ENCODE peak calls at places on chromosomes 5 and 9, in four cellular contexts. C is AG09319, Z is nephron progenitor cell, M is neural crest cell. E is an unnamed sample.

GRCh38 chr5:109844695-109845094 is 155.0 kb downstream of the MAN2A1 start:
- DNase-seq in Z (no peak), C (no peak), M (no peak), E (no peak)

GRCh38 chr5:142253938-142254895 is 70.6 kb downstream of the SPRY4 start:
- DNase-seq in M (no peak), Z (no peak), C (peak), E (no peak)

GRCh38 chr5:424259-425110 is 18.5 kb upstream of the EXOC3 start:
- DNase-seq in C (no peak), Z (no peak), M (no peak), E (no peak)

GRCh38 chr9:124281934-124282351 is 24.2 kb downstream of the NEK6 start:
- DNase-seq in C (no peak), Z (no peak), M (no peak), E (no peak)

GRCh38 chr9:100554935-100555401 is 22.9 kb upstream of the CAVIN4 start:
- DNase-seq in Z (no peak), C (no peak), M (no peak), E (no peak)

GRCh38 chr5:9033524-9033923 is 512.4 kb downstream of the SEMA5A start:
- DNase-seq in C (no peak), M (no peak), Z (no peak), E (no peak)

GRCh38 chr5:111670826-111671492 is 86.0 kb downstream of the NREP start:
- DNase-seq in Z (no peak), C (no peak), M (no peak), E (no peak)

GRCh38 chr9:123355761-123356520 is at the start of gene CRB2:
- DNase-seq in Z (peak), M (peak), C (no peak), E (peak)

GRCh38 chr5:1320436-1321344 is 24.2 kb downstream of the CLPTM1L start:
- DNase-seq in Z (no peak), C (no peak), M (no peak), E (no peak)

GRCh38 chr5:122312670-122312988 is 592 bp downstream of the SNCAIP start:
- DNase-seq in Z (peak), M (peak), C (no peak), E (peak)

GRCh38 chr5:16690243-16690839 is 73.5 kb upstream of the RETREG1 start:
- DNase-seq in Z (peak), C (no peak), M (peak), E (peak)

GRCh38 chr5:107781451-107781850 is 110.7 kb upstream of the EFNA5 start:
- DNase-seq in C (no peak), Z (no peak), M (no peak), E (no peak)

GRCh38 chr5:167820266-167820988 is 471.0 kb upstream of the WWC1 start:
- DNase-seq in C (no peak), Z (no peak), M (no peak), E (no peak)

GRCh38 chr5:134048864-134049263 is 44.1 kb upstream of the VDAC1 start:
- DNase-seq in M (no peak), C (no peak), Z (no peak), E (no peak)

GRCh38 chr5:135269828-135270545 is 129.0 kb downstream of the MACROH2A1 start:
- DNase-seq in Z (no peak), M (no peak), C (no peak), E (no peak)

GRCh38 chr5:91049800-91050199 is 333.3 kb downstream of the ARRDC3 start:
- DNase-seq in C (no peak), M (no peak), Z (no peak), E (no peak)

GRCh38 chr5:71601222-71602026 is 14.3 kb downstream of the MCCC2 start:
- DNase-seq in Z (peak), C (peak), M (peak), E (peak)

DNA sequence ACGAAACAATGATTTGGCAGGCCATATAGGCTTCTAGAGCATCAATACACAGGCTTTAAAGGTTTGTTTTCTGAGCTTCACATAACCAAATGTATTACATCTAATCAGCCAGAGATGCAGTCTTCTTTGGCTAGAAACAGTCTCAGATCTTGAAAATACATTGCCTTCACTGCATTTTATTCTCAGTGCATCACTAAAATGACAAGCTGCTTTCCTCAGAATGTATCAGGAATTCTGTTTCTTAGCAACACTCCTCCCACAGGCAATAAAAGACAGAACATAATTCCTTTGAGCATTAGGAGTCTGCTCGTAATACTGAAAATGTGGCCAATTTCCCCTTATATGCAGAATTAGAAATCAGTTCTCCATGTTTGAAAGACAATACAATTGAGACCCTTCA is 36.9 kb downstream of the FEM1C start:
- DNase-seq in M (no peak), Z (no peak), C (no peak), E (no peak)
- TF ChIP-seq CTCF in M (no peak), Z (no peak), C (no peak), E (no peak)

GRCh38 chr9:35072461-35073275 is at the start of gene VCP:
- DNase-seq in Z (peak), M (peak), C (peak), E (peak)
- TF ChIP-seq CTCF in Z (no peak), M (no peak), C (no peak), E (no peak)

DNA sequence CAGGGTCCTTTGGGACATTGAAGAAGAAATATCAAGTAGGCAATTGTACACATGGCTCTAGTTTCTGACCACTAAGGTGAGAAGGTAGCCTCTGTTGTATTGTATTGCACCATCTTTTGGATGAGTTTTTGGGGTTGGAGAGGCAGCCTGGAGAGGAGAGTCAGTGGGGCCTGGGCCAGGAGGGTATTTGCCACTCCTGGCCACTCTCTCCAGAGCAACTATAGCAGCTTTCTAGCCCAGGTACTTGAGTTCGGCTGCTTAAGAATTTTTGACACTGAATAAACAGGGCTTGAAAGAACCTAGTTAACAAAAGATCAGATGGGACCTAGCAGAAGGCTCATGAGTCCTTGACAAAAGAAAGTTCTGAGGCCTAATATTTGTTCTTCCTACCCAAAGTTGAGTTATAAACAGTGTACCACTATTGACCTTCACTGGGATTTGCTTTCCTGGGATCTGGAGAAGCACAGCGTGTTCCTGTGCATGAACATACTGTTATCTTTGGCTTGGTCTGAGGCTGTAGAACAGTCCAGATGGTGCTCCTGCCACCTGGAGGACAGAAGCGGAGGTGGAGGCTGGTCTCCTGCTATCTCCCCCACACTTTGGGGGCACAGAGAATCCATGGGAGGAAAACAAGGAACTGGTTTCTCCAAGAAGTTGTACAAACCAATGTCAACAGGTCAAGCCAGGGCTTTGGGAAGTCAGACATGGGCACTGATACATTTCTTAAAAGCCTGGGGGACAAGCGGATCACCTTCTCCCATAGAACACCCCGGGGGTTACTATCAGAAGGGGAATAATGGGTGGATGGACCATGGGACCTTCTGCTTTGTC is 110.4 kb upstream of the LIFR start:
- DNase-seq in C (peak), M (no peak), Z (no peak), E (peak)
- TF ChIP-seq CTCF in C (peak), M (peak), Z (peak), E (peak)

GRCh38 chr5:6742081-6742758 is 29.0 kb downstream of the TENT4A start:
- DNase-seq in M (no peak), Z (no peak), C (no peak), E (no peak)
- TF ChIP-seq CTCF in M (no peak), Z (no peak), C (no peak), E (no peak)